ENCODE peak calls at places on chromosomes 7 and 10, in nine cellular contexts. N is NCI-H1105; V is fibroblast of pulmonary artery; Q is C1 segment of cervical spinal cord; B is activated T-helper 1 cell treated with anti-CD3 and anti-CD28 coated beads, Interleukin-2, amount 50 U/mL, for 16 hours; D is ascending aorta; Z is AG10803; C is small intestine; T is hepatocyte. O is an unnamed sample.

GRCh38 chr10:101691081-101691480 is 3.9 kb downstream of the FBXW4 start:
- DNase-seq in Q (no peak), B (no peak), C (no peak), T (no peak), Z (no peak), N (no peak), D (no peak), V (no peak), O (no peak)

GRCh38 chr7:31059551-31059950 is 7.4 kb downstream of the ADCYAP1R1 start:
- DNase-seq in N (no peak), D (no peak), C (no peak), Z (no peak), Q (no peak), T (no peak), V (no peak), B (no peak), O (no peak)

GRCh38 chr10:121418126-121418777 is 180.0 kb downstream of the FGFR2 start:
- DNase-seq in C (peak), B (no peak), Z (no peak), N (no peak), Q (no peak), V (no peak), D (no peak), T (peak), O (no peak)

GRCh38 chr10:17561131-17561530 is 56.0 kb downstream of the HACD1 start:
- DNase-seq in C (no peak), V (no peak), D (no peak), Z (peak), N (no peak), Q (no peak), B (no peak), T (no peak), O (no peak)

GRCh38 chr10:43138757-43139241 is 554 bp downstream of the CSGALNACT2 start:
- DNase-seq in V (peak), C (peak), B (peak), Z (peak), T (no peak), D (no peak), N (no peak), Q (no peak), O (no peak)

GRCh38 chr7:133237545-133237944 is 15.3 kb upstream of the EXOC4 start:
- DNase-seq in Q (no peak), Z (no peak), C (no peak), B (no peak), T (no peak), V (no peak), D (no peak), N (no peak), O (no peak)

GRCh38 chr7:139505563-139505962 is 17.9 kb upstream of the CLEC2L start:
- DNase-seq in Z (no peak), C (peak), D (no peak), N (no peak), Q (no peak), B (no peak), V (no peak), T (no peak), O (no peak)

GRCh38 chr10:88066876-88067275 is 203.5 kb downstream of the PTEN start:
- DNase-seq in Z (no peak), N (no peak), D (no peak), Q (no peak), B (no peak), V (no peak), T (no peak), C (peak), O (no peak)

GRCh38 chr10:48802611-48803046 is 118.0 kb downstream of the WDFY4 start:
- DNase-seq in C (no peak), N (no peak), T (no peak), Q (no peak), D (no peak), Z (no peak), B (no peak), V (no peak), O (no peak)

GRCh38 chr7:42262907-42263466 is 26.0 kb upstream of the GLI3 start:
- DNase-seq in N (no peak), B (no peak), C (no peak), D (peak), V (peak), Q (no peak), T (peak), Z (peak), O (no peak)

GRCh38 chr10:120789804-120790203 is 61.4 kb upstream of the WDR11 start:
- DNase-seq in B (no peak), C (no peak), T (no peak), N (no peak), V (no peak), Q (no peak), D (no peak), Z (no peak), O (no peak)

GRCh38 chr10:21055339-21056135 is 158.4 kb upstream of the NEBL start:
- DNase-seq in Z (no peak), Q (no peak), N (no peak), B (no peak), V (no peak), D (no peak), C (no peak), T (no peak), O (no peak)

GRCh38 chr7:92057375-92057774 is 76.9 kb downstream of the CYP51A1 start:
- DNase-seq in C (peak), T (peak), B (no peak), Z (no peak), V (no peak), D (no peak), Q (no peak), N (no peak), O (peak)

GRCh38 chr7:11896663-11897062 is 64.7 kb upstream of the THSD7A start:
- DNase-seq in Z (no peak), D (no peak), C (no peak), T (no peak), Q (no peak), V (no peak), N (no peak), B (no peak), O (no peak)

GRCh38 chr10:21458496-21458895 is 67.0 kb downstream of the SKIDA1 start:
- DNase-seq in D (no peak), V (no peak), Z (peak), B (no peak), N (no peak), Q (no peak), T (no peak), C (no peak), O (no peak)

GRCh38 chr7:83178066-83178465 is 15.4 kb upstream of the PCLO start:
- DNase-seq in Z (no peak), T (no peak), C (no peak), D (no peak), B (no peak), Q (no peak), N (peak), V (peak), O (no peak)

GRCh38 chr7:23955145-23955544 is 245.1 kb downstream of the STK31 start:
- DNase-seq in C (no peak), T (no peak), B (no peak), Q (no peak), Z (peak), N (no peak), D (no peak), V (no peak), O (no peak)

GRCh38 chr10:43596546-43596945 is 9.7 kb upstream of the ZNF485 start:
- DNase-seq in V (no peak), Q (no peak), T (no peak), Z (no peak), N (no peak), B (no peak), C (no peak), D (no peak), O (no peak)

GRCh38 chr7:36723951-36724664 is at the start of gene AOAH:
- DNase-seq in V (no peak), D (peak), T (no peak), B (peak), Q (peak), C (peak), N (no peak), Z (no peak), O (no peak)

GRCh38 chr7:106588576-106589494 is 72.1 kb downstream of the CCDC71L start:
- DNase-seq in N (no peak), C (no peak), Z (no peak), Q (no peak), T (peak), V (no peak), B (no peak), D (no peak), O (no peak)

GRCh38 chr7:159218216-159219006 is 73.7 kb upstream of the VIPR2 start:
- DNase-seq in D (no peak), T (no peak), Z (no peak), B (no peak), N (no peak), Q (no peak), C (no peak), V (no peak), O (no peak)

GRCh38 chr7:148474421-148474820 is 116.1 kb upstream of the C7orf33 start:
- DNase-seq in N (no peak), Q (no peak), V (no peak), B (no peak), D (no peak), Z (no peak), T (no peak), C (no peak), O (no peak)

GRCh38 chr10:85151506-85151905 is 823.1 kb downstream of the CCSER2 start:
- DNase-seq in C (no peak), Q (no peak), B (no peak), T (no peak), Z (no peak), N (no peak), D (no peak), V (no peak), O (no peak)

GRCh38 chr7:146956853-146957252 is 840.3 kb downstream of the CNTNAP2 start:
- DNase-seq in B (no peak), N (peak), D (no peak), Q (no peak), T (no peak), Z (no peak), V (no peak), C (no peak), O (no peak)

GRCh38 chr7:496528-497295 is 22.9 kb downstream of the PDGFA start:
- DNase-seq in V (no peak), T (no peak), N (no peak), D (no peak), Q (no peak), Z (no peak), C (no peak), B (no peak), O (no peak)

GRCh38 chr10:79313911-79314439 is 33.3 kb upstream of the PPIF start:
- DNase-seq in Z (no peak), Q (no peak), V (no peak), N (no peak), D (no peak), B (no peak), T (no peak), C (no peak), O (no peak)

GRCh38 chr7:149562602-149563001 is 65.0 kb upstream of the ZNF746 start:
- DNase-seq in Q (no peak), N (no peak), C (no peak), B (no peak), Z (peak), D (no peak), T (no peak), V (peak), O (no peak)

GRCh38 chr10:53010362-53010907 is 237.9 kb upstream of the MBL2 start:
- DNase-seq in T (no peak), Q (no peak), D (no peak), N (no peak), C (no peak), V (no peak), B (no peak), Z (no peak), O (no peak)

GRCh38 chr7:28922618-28923331 is 35.4 kb downstream of the TRIL start:
- DNase-seq in B (peak), Q (peak), T (peak), V (peak), N (peak), D (peak), Z (peak), C (peak), O (peak)

GRCh38 chr7:28144266-28144665 is 36.3 kb downstream of the JAZF1 start:
- DNase-seq in C (no peak), B (no peak), Q (no peak), D (no peak), N (peak), V (no peak), T (peak), Z (no peak), O (no peak)

GRCh38 chr7:44080118-44080517 is 2.2 kb downstream of the POLM start:
- DNase-seq in Q (no peak), V (no peak), D (no peak), C (no peak), N (no peak), Z (no peak), T (no peak), B (no peak), O (no peak)

GRCh38 chr10:72124984-72125383 is 36.6 kb upstream of the SPOCK2 start:
- DNase-seq in B (no peak), Z (peak), N (no peak), V (peak), C (peak), Q (no peak), T (no peak), D (no peak), O (no peak)

GRCh38 chr7:7808156-7808555 is 89.7 kb upstream of the RPA3 start:
- DNase-seq in C (no peak), N (no peak), T (peak), D (no peak), B (no peak), Z (peak), Q (no peak), V (peak), O (no peak)

GRCh38 chr7:90412458-90413184 is 9.4 kb downstream of the CLDN12 start:
- DNase-seq in T (no peak), C (peak), V (no peak), B (no peak), Z (peak), D (no peak), Q (no peak), N (no peak), O (no peak)

GRCh38 chr7:75945297-75946168 is 30.6 kb downstream of the POR start:
- DNase-seq in Q (no peak), T (peak), Z (peak), N (no peak), V (peak), C (peak), B (no peak), D (no peak), O (peak)

GRCh38 chr7:102875700-102876192 is 37.1 kb upstream of the LRRC17 start:
- DNase-seq in Q (no peak), V (peak), D (peak), B (no peak), N (no peak), T (peak), Z (peak), C (peak), O (no peak)

GRCh38 chr10:13858709-13859108 is 271.9 kb downstream of the PRPF18 start:
- DNase-seq in V (no peak), B (no peak), Q (no peak), C (no peak), D (peak), Z (no peak), T (no peak), N (no peak), O (no peak)

GRCh38 chr10:31401287-31401686 is 82.3 kb downstream of the ZEB1 start:
- DNase-seq in Q (no peak), C (no peak), V (no peak), T (no peak), Z (no peak), D (no peak), N (peak), B (no peak), O (peak)